ENCODE peak calls at places on chromosomes 11 and 22, in six cellular contexts. O, D, A, R, N and K are unnamed samples.

GRCh38 chr11:20388096-20389055 is 860 bp downstream of the PRMT3 start:
- DNase-seq in O (peak), D (no peak), A (peak), R (no peak), N (no peak), K (no peak)

GRCh38 chr11:69137148-69137844 is 18.4 kb upstream of the SMIM38 start:
- DNase-seq in O (no peak), D (no peak), A (no peak), R (no peak), N (no peak), K (no peak)

GRCh38 chr22:31177420-31178162 is 17.6 kb downstream of the RNF185 start:
- DNase-seq in O (peak), D (no peak), A (no peak), R (no peak), N (no peak), K (no peak)

GRCh38 chr11:47797633-47798032 is 30.5 kb upstream of the FNBP4 start:
- DNase-seq in O (peak), D (peak), A (no peak), R (no peak), N (no peak), K (no peak)

GRCh38 chr11:35146074-35146521 is 7.1 kb downstream of the CD44 start:
- DNase-seq in O (no peak), D (peak), A (no peak), R (no peak), N (peak), K (no peak)

GRCh38 chr22:43293661-43294392 is 49.3 kb downstream of the SCUBE1 start:
- DNase-seq in O (peak), D (no peak), A (peak), R (peak), N (no peak), K (no peak)

GRCh38 chr11:71206186-71206585 is 46.2 kb downstream of the SHANK2 start:
- DNase-seq in O (no peak), D (no peak), A (no peak), R (no peak), N (no peak), K (no peak)

GRCh38 chr11:91220476-91221202 is 997.8 kb upstream of the CHORDC1 start:
- DNase-seq in O (peak), D (no peak), A (no peak), R (no peak), N (no peak), K (no peak)

GRCh38 chr22:30873086-30873650 is 95.4 kb downstream of the MORC2 start:
- DNase-seq in O (no peak), D (no peak), A (no peak), R (no peak), N (no peak), K (no peak)

GRCh38 chr11:83459802-83460201 is 173.6 kb upstream of the CCDC90B start:
- DNase-seq in O (no peak), D (no peak), A (no peak), R (no peak), N (no peak), K (no peak)

GRCh38 chr11:35036642-35037041 is 102.3 kb upstream of the CD44 start:
- DNase-seq in O (no peak), D (no peak), A (no peak), R (peak), N (no peak), K (no peak)

GRCh38 chr11:67374571-67375276 is 1.3 kb upstream of the CLCF1 start:
- DNase-seq in O (peak), D (no peak), A (no peak), R (no peak), N (no peak), K (no peak)

GRCh38 chr22:37077802-37078448 is 26.4 kb downstream of the KCTD17 start:
- DNase-seq in O (peak), D (peak), A (peak), R (no peak), N (peak), K (peak)

GRCh38 chr11:111245425-111245824 is at the start of gene POU2AF2:
- DNase-seq in O (no peak), D (no peak), A (no peak), R (no peak), N (no peak), K (no peak)

GRCh38 chr11:4048340-4048739 is 46.3 kb upstream of the RRM1 start:
- DNase-seq in O (no peak), D (no peak), A (no peak), R (no peak), N (no peak), K (no peak)

GRCh38 chr11:69193151-69193550 is 37.4 kb downstream of the SMIM38 start:
- DNase-seq in O (no peak), D (no peak), A (no peak), R (no peak), N (no peak), K (no peak)

GRCh38 chr11:103729653-103730052 is 306.8 kb upstream of the DDI1 start:
- DNase-seq in O (no peak), D (no peak), A (no peak), R (no peak), N (no peak), K (no peak)

GRCh38 chr11:70735976-70736375 is 337.6 kb downstream of the CTTN start:
- DNase-seq in O (no peak), D (no peak), A (no peak), R (no peak), N (no peak), K (no peak)

GRCh38 chr11:16338397-16338796 is 17.9 kb downstream of the SOX6 start:
- DNase-seq in O (no peak), D (no peak), A (no peak), R (no peak), N (no peak), K (no peak)

GRCh38 chr11:7604331-7604973 is 68.8 kb downstream of the CYB5R2 start:
- DNase-seq in O (peak), D (no peak), A (no peak), R (no peak), N (no peak), K (no peak)

GRCh38 chr11:112106070-112106469 is 19.4 kb downstream of the SDHD start:
- DNase-seq in O (no peak), D (no peak), A (no peak), R (no peak), N (no peak), K (no peak)

GRCh38 chr22:50302041-50302541 is 5.4 kb downstream of the PLXNB2 start:
- DNase-seq in O (peak), D (no peak), A (no peak), R (no peak), N (no peak), K (no peak)

GRCh38 chr11:130523609-130524008 is 75.2 kb downstream of the ADAMTS15 start:
- DNase-seq in O (peak), D (no peak), A (no peak), R (no peak), N (no peak), K (no peak)

GRCh38 chr11:98036810-98037209 is 983.9 kb upstream of the CNTN5 start:
- DNase-seq in O (no peak), D (no peak), A (no peak), R (no peak), N (no peak), K (no peak)

GRCh38 chr11:128304666-128305485 is 282.5 kb downstream of the ETS1 start:
- DNase-seq in O (no peak), D (no peak), A (no peak), R (no peak), N (no peak), K (no peak)

GRCh38 chr11:22192289-22192641 is 620 bp upstream of the ANO5 start:
- DNase-seq in O (no peak), D (no peak), A (peak), R (peak), N (no peak), K (no peak)

GRCh38 chr22:47047321-47048122 is 285.1 kb downstream of the TBC1D22A start:
- DNase-seq in O (no peak), D (no peak), A (no peak), R (no peak), N (no peak), K (no peak)

GRCh38 chr11:2077061-2077802 is 62.0 kb downstream of the IGF2 start:
- DNase-seq in O (peak), D (no peak), A (no peak), R (no peak), N (no peak), K (no peak)

GRCh38 chr11:30753504-30753903 is 167.4 kb upstream of the MPPED2 start:
- DNase-seq in O (no peak), D (no peak), A (no peak), R (no peak), N (no peak), K (no peak)

GRCh38 chr11:112212290-112212689 is 13.9 kb upstream of the PTS start:
- DNase-seq in O (no peak), D (no peak), A (no peak), R (no peak), N (no peak), K (no peak)

GRCh38 chr11:47314992-47315391 is 37.5 kb downstream of the MYBPC3 start:
- DNase-seq in O (no peak), D (no peak), A (no peak), R (no peak), N (no peak), K (no peak)

GRCh38 chr11:96112192-96113099 is 188.5 kb upstream of the MTMR2 start:
- DNase-seq in O (no peak), D (no peak), A (no peak), R (no peak), N (no peak), K (no peak)

GRCh38 chr22:29144786-29145160 is 60.9 kb upstream of the EMID1 start:
- DNase-seq in O (no peak), D (no peak), A (no peak), R (no peak), N (no peak), K (no peak)

GRCh38 chr22:50702261-50702671 is 29.6 kb downstream of the SHANK3 start:
- DNase-seq in O (no peak), D (no peak), A (no peak), R (peak), N (no peak), K (no peak)